ENCODE peak calls at places on chromosomes 1 and 21, in nine cellular contexts. H is small intestine; E is RWPE1; C is left ventricle myocardium inferior; Q is amygdala; O is activated CD8-positive, alpha-beta memory T cell treated with anti-CD3 and anti-CD28 coated beads, Interleukin-2, amount 10 ng/mL, durations not matched to agents 7 days and 5 days; I is hypothalamus; U is colonic mucosa; P is IMR-90. W is an unnamed sample.

GRCh38 chr1:234925440-234926251 is 203.0 kb downstream of the TOMM20 start:
- DNase-seq in H (peak; percentile 27), E (peak; percentile 89), C (no peak), Q (no peak), O (peak; percentile 40), I (no peak), U (peak; percentile 29), P (peak; percentile 99), W (peak; percentile 56)

GRCh38 chr1:145782166-145783099 is 41.5 kb downstream of the RNF115 start:
- DNase-seq in H (no peak), E (peak; percentile 79), C (no peak), Q (no peak), O (no peak), I (no peak), U (no peak), P (peak; percentile 96), W (no peak)

GRCh38 chr1:111747947-111748346 is 7.8 kb upstream of the DDX20 start:
- DNase-seq in H (no peak), E (no peak), C (no peak), Q (no peak), O (no peak), I (no peak), U (no peak), P (no peak), W (no peak)

GRCh38 chr21:42125571-42126544 is 54.7 kb downstream of the UMODL1 start:
- DNase-seq in H (peak; percentile 10), E (no peak), C (no peak), Q (no peak), O (no peak), I (no peak), U (no peak), P (peak; percentile 59), W (no peak)

GRCh38 chr1:172286629-172287076 is 133.8 kb upstream of the C1orf105 start:
- DNase-seq in H (no peak), E (no peak), C (no peak), Q (no peak), O (peak; percentile 56), I (no peak), U (no peak), P (peak; percentile 86), W (peak; percentile 55)

GRCh38 chr1:36464605-36465393 is 615 bp upstream of the MRPS15 start:
- DNase-seq in H (peak; percentile 18), E (no peak), C (no peak), Q (no peak), O (no peak), I (no peak), U (no peak), P (peak; percentile 15), W (no peak)

GRCh38 chr21:16007933-16008332 is 278.2 kb downstream of the USP25 start:
- DNase-seq in H (no peak), E (no peak), C (no peak), Q (no peak), O (no peak), I (no peak), U (no peak), P (peak; percentile 16), W (no peak)

GRCh38 chr1:164191191-164191590 is 367.8 kb upstream of the PBX1 start:
- DNase-seq in H (no peak), E (no peak), C (no peak), Q (no peak), O (no peak), I (no peak), U (no peak), P (no peak), W (no peak)

GRCh38 chr1:239912471-239912870 is 179.2 kb upstream of the FMN2 start:
- DNase-seq in H (no peak), E (peak; percentile 8), C (no peak), Q (no peak), O (no peak), I (no peak), U (no peak), P (peak; percentile 19), W (no peak)

GRCh38 chr1:61104213-61104612 is 21.9 kb downstream of the NFIA start:
- DNase-seq in H (no peak), E (no peak), C (no peak), Q (no peak), O (no peak), I (no peak), U (no peak), P (no peak), W (no peak)

GRCh38 chr1:147852706-147853225 is 49.8 kb upstream of the GJA8 start:
- DNase-seq in H (no peak), E (no peak), C (no peak), Q (no peak), O (no peak), I (no peak), U (no peak), P (no peak), W (no peak)

GRCh38 chr1:46807046-46807972 is 8.5 kb downstream of the CYP4B1 start:
- DNase-seq in H (no peak), E (no peak), C (no peak), Q (no peak), O (no peak), I (no peak), U (no peak), P (no peak), W (no peak)

GRCh38 chr1:26259005-26259404 is 20.9 kb upstream of the SH3BGRL3 start:
- DNase-seq in H (no peak), E (no peak), C (no peak), Q (no peak), O (no peak), I (no peak), U (no peak), P (no peak), W (no peak)

GRCh38 chr1:59691261-59691660 is 123.5 kb upstream of the HOOK1 start:
- DNase-seq in H (no peak), E (no peak), C (peak; percentile 40), Q (no peak), O (no peak), I (no peak), U (no peak), P (no peak), W (peak; percentile 60)

GRCh38 chr1:40004857-40005256 is 35.7 kb upstream of the CAP1 start:
- DNase-seq in H (no peak), E (peak; percentile 52), C (no peak), Q (peak; percentile 12), O (no peak), I (no peak), U (no peak), P (no peak), W (no peak)

GRCh38 chr1:10070206-10070605 is 37.4 kb downstream of the UBE4B start:
- DNase-seq in H (no peak), E (no peak), C (no peak), Q (no peak), O (no peak), I (no peak), U (no peak), P (peak; percentile 72), W (peak; percentile 1)

GRCh38 chr1:165815725-165816124 is 11.7 kb upstream of the UCK2 start:
- DNase-seq in H (no peak), E (no peak), C (no peak), Q (no peak), O (no peak), I (no peak), U (no peak), P (peak; percentile 65), W (no peak)

W was measured in lower leg skin.